ENCODE peak calls at places on chromosomes 6 and 20, in nine cellular contexts. D is cardiac muscle cell; M is GM20000; R is activated CD8-positive, alpha-beta T cell treated with anti-CD3 and anti-CD28 coated beads for 36 hours; X is progenitor cell of endocrine pancreas; S is D721Med; U is CD8-positive, alpha-beta T cell; F is IMR-90; G is heart left ventricle. Z is an unnamed sample.

GRCh38 chr6:35011096-35012041 is 122.3 kb downstream of the ANKS1A start:
- DNase-seq in D (no peak), M (peak), R (peak), X (no peak), S (no peak), U (no peak), F (no peak), G (no peak), Z (no peak)

GRCh38 chr6:75204959-75205775 is 686 bp downstream of the COL12A1 start:
- DNase-seq in D (peak), M (peak), R (peak), X (no peak), S (peak), U (peak), F (peak), G (peak), Z (no peak)

GRCh38 chr6:163337958-163338357 is 76.6 kb upstream of the QKI start:
- DNase-seq in D (no peak), M (no peak), R (no peak), X (no peak), S (no peak), U (no peak), F (no peak), G (no peak), Z (no peak)

GRCh38 chr6:148818939-148819575 is 72.2 kb downstream of the UST start:
- DNase-seq in D (no peak), M (no peak), R (no peak), X (no peak), S (no peak), U (no peak), F (no peak), G (no peak), Z (no peak)

GRCh38 chr6:158797331-158798202 is 21.6 kb downstream of the EZR start:
- DNase-seq in D (peak), M (no peak), R (no peak), X (no peak), S (no peak), U (peak), F (peak), G (no peak), Z (no peak)

GRCh38 chr6:22467645-22468044 is 101.7 kb upstream of the HDGFL1 start:
- DNase-seq in D (no peak), M (no peak), R (no peak), X (no peak), S (no peak), U (no peak), F (no peak), G (no peak), Z (no peak)

GRCh38 chr6:69631552-69632346 is 165.1 kb downstream of the LMBRD1 start:
- DNase-seq in D (no peak), M (peak), R (no peak), X (no peak), S (no peak), U (no peak), F (no peak), G (no peak), Z (no peak)

GRCh38 chr6:33053230-33053629 is 20.2 kb downstream of the HLA-DPA1 start:
- DNase-seq in D (no peak), M (no peak), R (no peak), X (no peak), S (no peak), U (no peak), F (peak), G (no peak), Z (no peak)

GRCh38 chr6:14765106-14765505 is 480.8 kb upstream of the JARID2 start:
- DNase-seq in D (no peak), M (no peak), R (no peak), X (no peak), S (no peak), U (no peak), F (peak), G (no peak), Z (peak)

GRCh38 chr20:45383131-45383530 is 5.0 kb upstream of the TP53TG5 start:
- DNase-seq in D (no peak), M (no peak), R (no peak), X (no peak), S (no peak), U (no peak), F (peak), G (no peak), Z (no peak)

DNA sequence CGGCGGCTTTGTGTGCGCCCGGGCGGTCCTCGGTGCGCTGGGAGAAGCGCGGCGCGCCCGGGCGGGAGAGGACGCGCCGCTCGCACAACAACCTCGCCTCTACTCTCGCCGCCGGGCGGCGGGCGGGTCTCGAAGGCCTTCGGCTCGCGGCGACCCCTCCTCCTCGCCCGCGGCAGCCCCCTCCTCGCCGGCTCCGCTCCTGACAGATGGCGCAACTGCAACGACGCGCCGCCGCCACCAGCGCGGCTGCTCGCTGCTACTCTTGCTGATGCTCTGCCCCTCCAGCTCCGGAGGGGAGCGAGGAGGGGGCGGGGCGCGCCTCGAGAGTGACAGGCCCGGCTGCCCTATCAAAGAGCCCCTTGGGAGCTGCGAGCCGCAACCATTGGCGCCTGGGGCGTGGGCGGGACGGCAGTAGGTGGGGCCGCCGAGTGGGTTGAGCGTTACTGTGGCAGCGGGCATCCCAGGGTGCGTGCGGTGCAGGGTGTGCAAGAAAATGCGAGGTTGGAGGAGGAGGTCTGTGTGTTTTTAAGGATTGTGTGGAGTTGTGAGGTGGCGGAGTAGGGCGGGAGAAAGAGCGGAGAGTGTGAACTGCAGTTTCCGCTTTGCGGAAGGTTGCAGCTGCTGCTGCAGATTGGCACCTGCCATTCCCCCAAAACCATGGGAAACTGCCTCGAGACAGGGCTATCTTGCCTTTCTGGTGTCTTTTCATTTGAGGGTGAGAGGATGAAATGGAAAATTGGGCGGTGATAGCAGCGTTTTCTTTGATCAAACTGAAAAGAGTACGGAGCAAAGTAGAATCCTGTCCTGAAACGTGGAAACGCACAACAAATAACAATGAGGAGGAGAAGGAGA is at the start of gene FYN:
- DNase-seq in D (peak), M (peak), R (peak), X (peak), S (peak), U (peak), F (peak), G (peak), Z (peak)
- TF ChIP-seq CTCF in D (no peak), M (peak), R (peak), X (peak), S (peak), U (peak), F (peak), G (peak), Z (peak)

GRCh38 chr20:18740726-18741125 is 72.9 kb upstream of the SCP2D1 start:
- DNase-seq in D (no peak), M (no peak), R (no peak), X (no peak), S (no peak), U (no peak), F (no peak), G (no peak), Z (no peak)

GRCh38 chr20:18743665-18744440 is 69.7 kb upstream of the SCP2D1 start:
- DNase-seq in D (no peak), M (no peak), R (no peak), X (no peak), S (no peak), U (no peak), F (no peak), G (no peak), Z (no peak)

GRCh38 chr20:18738888-18739287 is 74.7 kb upstream of the SCP2D1 start:
- DNase-seq in D (no peak), M (no peak), R (no peak), X (no peak), S (no peak), U (no peak), F (no peak), G (no peak), Z (no peak)

GRCh38 chr20:18739785-18740184 is 73.8 kb upstream of the SCP2D1 start:
- DNase-seq in D (peak), M (no peak), R (no peak), X (no peak), S (no peak), U (no peak), F (peak), G (no peak), Z (no peak)

DNA sequence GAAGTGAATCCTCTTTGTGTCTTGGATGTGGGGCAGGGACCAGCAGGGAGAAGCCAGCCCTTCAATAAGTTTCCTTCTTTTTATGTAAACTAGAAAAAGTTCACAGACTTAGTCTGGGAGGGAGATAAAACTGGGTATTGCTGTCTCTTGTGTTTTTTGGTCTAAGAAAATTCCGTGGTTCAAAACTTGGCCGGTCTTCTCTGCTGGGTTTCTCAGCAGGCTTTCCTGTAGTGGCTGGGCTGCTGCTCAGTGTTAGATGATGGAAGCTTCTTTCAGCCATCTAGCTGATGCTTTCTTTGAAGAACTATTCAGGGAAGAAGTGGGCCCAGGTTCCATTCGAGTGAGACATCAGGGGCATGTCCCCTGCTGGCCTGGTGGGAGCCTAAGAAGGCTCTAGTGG is 70.7 kb upstream of the SCP2D1 start:
- DNase-seq in D (no peak), M (no peak), R (no peak), X (no peak), S (no peak), U (no peak), F (no peak), G (no peak), Z (no peak)
- TF ChIP-seq CTCF in D (no peak), M (no peak), R (no peak), X (no peak), S (no peak), U (no peak), F (no peak), G (no peak), Z (no peak)

GRCh38 chr6:1424306-1424927 is 35.0 kb downstream of the FOXF2 start:
- DNase-seq in D (peak), M (peak), R (peak), X (no peak), S (peak), U (no peak), F (peak), G (peak), Z (no peak)
- TF ChIP-seq CTCF in D (peak), M (peak), R (peak), X (peak), S (peak), U (no peak), F (peak), G (peak), Z (peak)

DNA sequence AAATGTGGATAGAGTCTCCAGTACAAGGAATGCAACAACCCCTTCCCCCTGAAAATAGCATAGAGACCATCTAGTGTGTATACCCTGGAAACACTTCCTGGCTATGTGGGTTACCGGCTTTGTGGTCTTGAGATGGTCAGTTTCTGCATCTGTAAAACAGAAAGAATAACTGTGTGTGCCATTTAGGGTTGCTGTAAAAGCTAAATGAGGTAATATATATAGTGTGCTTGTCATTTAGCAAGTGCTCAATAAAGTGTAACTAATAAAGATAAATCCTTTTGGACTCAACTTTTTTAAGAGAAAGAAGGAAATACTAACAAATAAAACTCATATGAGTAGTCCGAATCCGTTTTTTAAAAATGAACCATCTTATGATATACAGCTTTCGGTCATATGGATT is 109.1 kb downstream of the SOBP start:
- DNase-seq in D (no peak), M (no peak), R (no peak), X (no peak), S (no peak), U (no peak), F (no peak), G (no peak), Z (no peak)
- TF ChIP-seq CTCF in D (no peak), M (no peak), R (no peak), X (no peak), S (no peak), U (no peak), F (no peak), G (no peak), Z (no peak)

GRCh38 chr20:37941992-37942391 is 39.1 kb downstream of the VSTM2L start:
- DNase-seq in D (no peak), M (no peak), R (no peak), X (no peak), S (no peak), U (no peak), F (no peak), G (no peak), Z (no peak)
- TF ChIP-seq CTCF in D (no peak), M (no peak), R (no peak), X (no peak), S (no peak), U (no peak), F (no peak), G (no peak), Z (no peak)

DNA sequence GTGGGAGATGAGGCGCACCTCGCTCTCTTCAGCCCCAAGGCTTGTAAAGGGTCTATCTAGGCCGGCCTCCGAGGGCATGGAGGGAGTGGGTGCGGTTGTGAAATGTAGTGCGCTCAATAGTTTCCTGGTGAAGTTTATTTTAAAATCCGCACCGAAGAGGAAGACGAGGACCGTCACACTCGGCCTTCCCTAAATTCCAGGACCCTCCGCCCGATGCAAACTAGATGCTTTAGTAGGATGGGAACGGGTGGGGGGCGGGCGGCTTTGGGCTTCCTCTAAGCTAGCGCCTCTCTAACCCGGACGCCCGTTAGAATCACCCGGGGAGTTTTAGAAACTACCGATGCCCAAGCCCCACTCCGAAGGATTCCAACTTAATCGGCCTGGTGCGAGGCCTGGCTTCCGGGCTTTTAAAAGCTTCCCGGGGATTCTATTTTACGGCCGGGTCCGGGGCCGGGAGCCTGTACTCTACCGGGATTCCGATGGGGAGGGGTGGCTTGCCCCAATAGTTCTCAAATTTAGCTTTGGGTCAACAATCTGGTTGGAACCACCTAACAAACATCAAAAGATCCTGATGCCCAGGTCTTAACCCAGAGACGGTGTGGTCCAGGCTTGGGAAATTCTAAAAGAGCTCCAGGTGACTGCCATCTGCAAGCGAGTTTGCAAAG is 548 bp upstream of the BCAS4 start:
- DNase-seq in D (no peak), M (no peak), R (peak), X (peak), S (no peak), U (no peak), F (no peak), G (no peak), Z (no peak)
- TF ChIP-seq CTCF in D (no peak), M (no peak), R (no peak), X (no peak), S (no peak), U (no peak), F (no peak), G (no peak), Z (no peak)

Z was measured in CD14-positive monocyte.